ENCODE peak calls at places on chromosomes 1 and 21, in seven cellular contexts. N, I, Q, B, H, U and X are unnamed samples.

GRCh38 chr1:156115514-156116374 is 1.2 kb downstream of the LMNA start:
- DNase-seq in N (no peak), I (no peak), Q (no peak), B (no peak), H (no peak), U (no peak), X (no peak)

GRCh38 chr21:37983336-37984095 is 67.3 kb upstream of the KCNJ6 start:
- DNase-seq in N (no peak), I (no peak), Q (no peak), B (no peak), H (peak), U (no peak), X (peak)

GRCh38 chr1:170096806-170097340 is 22.4 kb upstream of the KIFAP3 start:
- DNase-seq in N (no peak), I (no peak), Q (no peak), B (no peak), H (no peak), U (no peak), X (no peak)

GRCh38 chr21:20789696-20790095 is 208.5 kb upstream of the NCAM2 start:
- DNase-seq in N (peak), I (no peak), Q (no peak), B (no peak), H (no peak), U (no peak), X (no peak)

GRCh38 chr1:198155253-198155652 is 1.5 kb upstream of the NEK7 start:
- DNase-seq in N (peak), I (no peak), Q (no peak), B (no peak), H (peak), U (no peak), X (peak)

GRCh38 chr1:110880708-110881374 is 7.9 kb downstream of the CD53 start:
- DNase-seq in N (no peak), I (no peak), Q (peak), B (no peak), H (no peak), U (no peak), X (peak)

GRCh38 chr21:39676054-39676771 is 63.5 kb downstream of the B3GALT5 start:
- DNase-seq in N (no peak), I (peak), Q (no peak), B (no peak), H (no peak), U (no peak), X (peak)

GRCh38 chr1:221101792-221102191 is 222.5 kb downstream of the HLX start:
- DNase-seq in N (peak), I (no peak), Q (no peak), B (no peak), H (peak), U (no peak), X (no peak)

GRCh38 chr1:32487182-32487581 is 22.3 kb downstream of the ZBTB8B start:
- DNase-seq in N (no peak), I (no peak), Q (no peak), B (no peak), H (no peak), U (no peak), X (no peak)

GRCh38 chr1:170555370-170555769 is 23.4 kb downstream of the GORAB start:
- DNase-seq in N (no peak), I (no peak), Q (no peak), B (no peak), H (no peak), U (no peak), X (no peak)

GRCh38 chr1:207032528-207033017 is at the start of gene C1orf116:
- DNase-seq in N (no peak), I (peak), Q (no peak), B (no peak), H (no peak), U (no peak), X (peak)

GRCh38 chr1:7299329-7299799 is 471.7 kb upstream of the VAMP3 start:
- DNase-seq in N (peak), I (peak), Q (no peak), B (peak), H (peak), U (no peak), X (peak)

GRCh38 chr1:1183833-1184775 is 10.4 kb downstream of the TTLL10 start:
- DNase-seq in N (no peak), I (no peak), Q (peak), B (no peak), H (no peak), U (no peak), X (no peak)